ENCODE peak calls at places on chromosome 2, in nine cellular contexts. H is neural crest cell; S is fibroblast of lung; I is activated CD4-positive, alpha-beta T cell treated with anti-CD3 and anti-CD28 coated beads, Interleukin-2, amount 50 U/mL, for 24 hours; B is amygdala; E is A549; Y is activated T-cell treated with anti-CD3 and anti-CD28 coated beads for 4 hours; Q is NCI-H1105; U is HL-60. C is an unnamed sample.

GRCh38 chr2:148338544-148338943 is 306.0 kb upstream of the EPC2 start:
- DNase-seq in Y (no peak), H (no peak), E (no peak), I (no peak), B (no peak), U (no peak), S (peak; percentile 63), Q (no peak), C (no peak)

GRCh38 chr2:226999676-227000075 is 163.8 kb downstream of the RHBDD1 start:
- DNase-seq in Y (no peak), Q (no peak), E (no peak), H (no peak), U (peak; percentile 11), I (no peak), B (no peak), S (no peak), C (no peak)

GRCh38 chr2:10777842-10778723 is 34.5 kb downstream of the PDIA6 start:
- DNase-seq in Y (no peak), B (no peak), E (no peak), S (no peak), U (no peak), H (no peak), Q (no peak), I (no peak), C (no peak)

GRCh38 chr2:30072250-30072842 is 74.5 kb upstream of the YPEL5 start:
- DNase-seq in Y (peak; percentile 45), S (peak; percentile 58), U (peak; percentile 57), I (no peak), H (peak; percentile 88), Q (peak; percentile 48), E (peak; percentile 74), B (peak; percentile 28), C (peak; percentile 83)

GRCh38 chr2:44623622-44624351 is 262.0 kb downstream of the CAMKMT start:
- DNase-seq in Y (no peak), U (no peak), E (peak; percentile 6), S (no peak), H (no peak), Q (peak; percentile 71), I (no peak), B (no peak), C (no peak)

GRCh38 chr2:146927080-146927714 is 917.6 kb upstream of the ACVR2A start:
- DNase-seq in S (peak; percentile 43), U (no peak), Y (no peak), H (peak; percentile 53), Q (no peak), B (peak; percentile 5), I (no peak), E (peak; percentile 36), C (peak; percentile 44)

GRCh38 chr2:182672471-182673165 is 43.4 kb upstream of the DNAJC10 start:
- DNase-seq in B (no peak), E (peak; percentile 55), I (no peak), S (peak; percentile 83), H (no peak), Q (no peak), Y (no peak), U (no peak), C (no peak)

GRCh38 chr2:68466361-68466777 is 725 bp downstream of the FBXO48 start:
- DNase-seq in I (no peak), H (no peak), E (peak; percentile 26), Q (no peak), S (peak; percentile 91), B (no peak), Y (peak; percentile 65), U (peak; percentile 63), C (no peak)

GRCh38 chr2:170101789-170102188 is 76.2 kb upstream of the MYO3B start:
- DNase-seq in B (no peak), Y (no peak), U (no peak), I (no peak), Q (no peak), E (no peak), H (no peak), S (no peak), C (no peak)

GRCh38 chr2:61722800-61723199 is 131.1 kb downstream of the FAM161A start:
- DNase-seq in E (no peak), B (no peak), Y (no peak), S (no peak), I (no peak), U (no peak), Q (no peak), H (no peak), C (no peak)

GRCh38 chr2:194253528-194254259 is 1403.3 kb upstream of the SLC39A10 start:
- DNase-seq in H (no peak), B (no peak), E (no peak), U (no peak), I (no peak), Q (no peak), S (no peak), Y (no peak), C (no peak)

GRCh38 chr2:157185828-157186227 is 71.7 kb upstream of the GALNT5 start:
- DNase-seq in U (no peak), S (peak; percentile 33), B (no peak), I (no peak), Q (no peak), H (no peak), Y (no peak), E (no peak), C (no peak)

GRCh38 chr2:219035942-219036341 is 5.4 kb downstream of the CFAP65 start:
- DNase-seq in I (no peak), S (no peak), H (no peak), Y (no peak), Q (no peak), U (no peak), E (no peak), B (no peak), C (no peak)

GRCh38 chr2:42141687-42142475 is 27.3 kb upstream of the EML4 start:
- DNase-seq in H (no peak), S (peak; percentile 93), E (peak; percentile 91), Q (peak; percentile 27), I (no peak), U (peak; percentile 56), Y (no peak), B (no peak), C (no peak)

GRCh38 chr2:159030674-159031380 is 62.4 kb downstream of the TANC1 start:
- DNase-seq in B (no peak), E (peak; percentile 47), Y (no peak), I (no peak), H (peak; percentile 15), U (no peak), S (peak; percentile 90), Q (no peak), C (no peak)

GRCh38 chr2:235614176-235614860 is 120.5 kb downstream of the AGAP1 start:
- DNase-seq in Q (no peak), E (no peak), S (peak; percentile 37), I (no peak), H (no peak), Y (no peak), B (no peak), U (no peak), C (no peak)

GRCh38 chr2:233247116-233247515 is 4.4 kb upstream of the ATG16L1 start:
- DNase-seq in Q (no peak), U (no peak), S (no peak), Y (no peak), H (no peak), B (no peak), E (peak; percentile 25), I (no peak), C (no peak)

GRCh38 chr2:46945671-46946070 is 30.1 kb upstream of the MCFD2 start:
- DNase-seq in H (no peak), Y (no peak), B (no peak), Q (no peak), U (peak; percentile 55), I (no peak), S (no peak), E (no peak), C (no peak)

GRCh38 chr2:113058411-113058994 is 495 bp upstream of the IL36RN start:
- DNase-seq in Q (no peak), H (no peak), B (no peak), E (no peak), U (no peak), Y (no peak), S (no peak), I (no peak), C (no peak)

GRCh38 chr2:1854747-1855146 is 110.4 kb upstream of the PXDN start:
- DNase-seq in Y (no peak), S (peak; percentile 66), H (peak; percentile 46), I (no peak), B (peak; percentile 46), Q (peak; percentile 55), E (peak; percentile 29), U (no peak), C (peak; percentile 34)

GRCh38 chr2:175445276-175445675 is 263.8 kb upstream of the ATP5MC3 start:
- DNase-seq in S (no peak), B (no peak), H (no peak), E (no peak), Q (no peak), I (no peak), Y (no peak), U (peak; percentile 90), C (no peak)